ENCODE peak calls at places on chromosomes 16 and 17, in eight cellular contexts. K is prostate gland, V is stomach, N is HCT116, I is transverse colon, W is K562, O is endothelial cell of umbilical vein, Z is esophagus muscularis mucosa. M is an unnamed sample.
A peak's percentile ranks its signal among the peaks of the same experiment; 100 is the strongest.

GRCh38 chr17:4342535-4342934 is 23.9 kb downstream of the UBE2G1 start:
- DNase-seq in W (no peak), I (no peak), K (no peak), O (no peak), N (no peak), V (no peak), Z (no peak), M (no peak)

GRCh38 chr16:89043636-89044393 is 49.8 kb upstream of the ACSF3 start:
- DNase-seq in W (no peak), O (no peak), Z (no peak), V (no peak), N (no peak), K (no peak), I (no peak), M (no peak)

GRCh38 chr16:88809068-88809675 is 2.6 kb downstream of the APRT start:
- DNase-seq in O (no peak), I (no peak), Z (no peak), V (no peak), W (no peak), K (no peak), N (no peak), M (no peak)

GRCh38 chr17:33989357-33990148 is 265.5 kb upstream of the CCL2 start:
- DNase-seq in N (no peak), I (peak; percentile 70), K (no peak), V (peak; percentile 49), W (no peak), Z (peak; percentile 34), O (no peak), M (no peak)

GRCh38 chr16:65728172-65728571 is 606.3 kb upstream of the CDH11 start:
- DNase-seq in W (no peak), K (no peak), O (peak; percentile 13), I (no peak), N (no peak), V (no peak), Z (no peak), M (peak; percentile 37)

GRCh38 chr16:27402569-27402963 is 592 bp downstream of the IL21R start:
- DNase-seq in N (no peak), W (no peak), V (no peak), Z (peak; percentile 55), O (no peak), K (no peak), I (no peak), M (no peak)

GRCh38 chr17:1003972-1004768 is 7.2 kb downstream of the TIMM22 start:
- DNase-seq in W (no peak), I (no peak), K (no peak), O (peak; percentile 58), N (no peak), Z (no peak), V (peak; percentile 71), M (no peak)

GRCh38 chr17:33127706-33128105 is 136.1 kb downstream of the SPACA3 start:
- DNase-seq in I (no peak), K (no peak), O (no peak), V (no peak), Z (no peak), W (no peak), N (no peak), M (no peak)

GRCh38 chr17:15260376-15261062 is 4.6 kb downstream of the PMP22 start:
- DNase-seq in I (peak; percentile 85), W (peak; percentile 74), V (peak; percentile 84), K (peak; percentile 71), O (peak; percentile 89), N (no peak), Z (peak; percentile 97), M (peak; percentile 88)

DNA sequence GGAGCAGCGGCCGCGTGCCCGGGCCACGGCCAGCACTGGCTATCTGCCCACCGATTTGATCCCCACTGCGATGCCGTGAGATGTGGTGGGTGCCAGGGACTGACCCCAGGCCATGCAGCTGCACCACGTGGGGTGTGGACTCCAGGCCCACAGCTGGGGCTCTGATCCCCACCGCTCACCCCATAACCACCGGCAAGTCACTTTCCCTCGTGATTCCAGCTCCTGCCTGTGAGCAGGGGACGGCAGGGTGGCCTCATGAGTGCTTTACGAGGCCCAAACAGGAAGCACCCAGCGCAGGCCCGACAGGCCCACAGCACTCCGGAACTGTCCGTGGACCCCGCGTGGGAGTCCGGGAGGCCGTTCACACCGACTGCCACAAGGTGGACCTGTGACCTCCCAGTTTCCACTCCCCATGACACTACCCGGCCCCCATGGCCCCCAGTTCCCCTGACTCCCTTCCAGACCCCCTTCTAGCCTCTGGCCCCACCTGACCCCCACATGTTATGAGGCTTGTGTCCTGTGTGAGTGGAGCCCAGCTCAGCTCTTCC is 616 bp downstream of the PTX4 start:
- DNase-seq in V (no peak), K (no peak), Z (no peak), O (no peak), N (no peak), W (no peak), I (no peak), M (no peak)
- H3K4me3 ChIP-seq in V (no peak overlapping the region), K (no peak overlapping the region), Z (no peak overlapping the region), O (no peak overlapping the region), N (no peak overlapping the region), W (no peak overlapping the region), I (no peak overlapping the region), M (no peak overlapping the region)

GRCh38 chr17:81884520-81884919 is 6.9 kb downstream of the ALYREF start:
- DNase-seq in Z (no peak), V (no peak), K (no peak), W (no peak), O (no peak), N (no peak), I (no peak), M (no peak)
- TF ChIP-seq POLR2A in Z (no peak), V (no peak), K (no peak), W (no peak), O (no peak), N (no peak), I (no peak), M (no peak)

GRCh38 chr17:16443390-16444257 is 28.3 kb downstream of the TRPV2 start:
- DNase-seq in K (no peak), V (no peak), N (no peak), I (no peak), Z (no peak), O (no peak), W (no peak), M (no peak)
- TF ChIP-seq POLR2AphosphoS5 in K (no peak), V (no peak), N (peak; percentile 35), I (no peak), Z (no peak), O (peak; percentile 59), W (no peak), M (no peak)

DNA sequence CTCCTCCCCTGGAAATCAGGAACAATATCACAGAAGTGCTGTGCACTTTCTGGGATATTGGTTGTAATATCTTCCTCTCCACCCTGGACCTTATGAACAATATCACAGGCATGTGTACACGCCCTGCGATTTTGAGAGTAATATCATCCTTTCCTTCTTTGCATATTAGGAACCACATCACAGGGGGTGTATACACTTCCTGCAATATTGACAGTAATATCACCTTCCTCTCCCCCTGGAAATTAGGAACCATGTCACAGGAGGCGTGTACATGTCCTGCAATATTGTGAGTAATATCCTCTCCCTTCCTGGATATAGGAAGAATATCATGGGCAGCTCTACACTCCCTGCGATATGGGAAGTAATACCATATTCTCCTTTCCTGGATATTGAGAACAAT is 14.2 kb upstream of the TEKT5 start:
- DNase-seq in W (no peak), O (no peak), V (no peak), K (no peak), Z (no peak), N (no peak), I (no peak), M (no peak)
- H3K4me3 ChIP-seq in W (no peak overlapping the region), O (no peak overlapping the region), V (no peak overlapping the region), K (no peak overlapping the region), Z (no peak overlapping the region), N (no peak overlapping the region), I (no peak overlapping the region), M (no peak overlapping the region)

DNA sequence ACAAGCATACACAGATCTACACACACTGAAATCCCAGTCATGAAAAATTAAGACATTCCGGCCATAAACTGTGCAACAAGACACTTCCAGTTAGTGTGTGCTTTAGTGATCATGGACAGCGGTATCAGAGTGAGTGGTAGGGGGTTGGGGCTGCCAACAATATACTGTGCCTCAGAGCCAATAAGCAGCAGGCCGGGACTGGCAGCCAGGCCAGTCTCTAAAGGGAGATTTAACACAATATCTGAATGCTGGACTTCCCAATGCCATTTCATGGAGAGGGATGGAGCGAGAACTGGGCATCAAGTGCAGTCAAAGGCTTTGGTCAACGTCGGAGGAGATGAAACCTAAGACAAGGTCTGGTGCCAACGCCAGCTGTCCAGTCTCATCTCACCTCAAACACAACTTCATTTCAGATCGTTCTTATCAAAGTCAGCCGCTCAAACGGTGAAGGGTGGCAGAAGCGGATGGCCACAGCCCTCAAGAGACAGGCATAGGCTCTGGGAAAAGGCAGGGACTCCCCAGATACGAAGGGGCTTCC is 983 bp downstream of the USP32 start:
- DNase-seq in K (peak; percentile 29), I (peak; percentile 38), Z (peak; percentile 92), W (no peak), V (peak; percentile 30), O (peak; percentile 81), N (no peak), M (no peak)
- TF ChIP-seq POLR2A in K (no peak), I (no peak), Z (no peak), W (no peak), V (no peak), O (peak; percentile 35), N (no peak), M (no peak)

DNA sequence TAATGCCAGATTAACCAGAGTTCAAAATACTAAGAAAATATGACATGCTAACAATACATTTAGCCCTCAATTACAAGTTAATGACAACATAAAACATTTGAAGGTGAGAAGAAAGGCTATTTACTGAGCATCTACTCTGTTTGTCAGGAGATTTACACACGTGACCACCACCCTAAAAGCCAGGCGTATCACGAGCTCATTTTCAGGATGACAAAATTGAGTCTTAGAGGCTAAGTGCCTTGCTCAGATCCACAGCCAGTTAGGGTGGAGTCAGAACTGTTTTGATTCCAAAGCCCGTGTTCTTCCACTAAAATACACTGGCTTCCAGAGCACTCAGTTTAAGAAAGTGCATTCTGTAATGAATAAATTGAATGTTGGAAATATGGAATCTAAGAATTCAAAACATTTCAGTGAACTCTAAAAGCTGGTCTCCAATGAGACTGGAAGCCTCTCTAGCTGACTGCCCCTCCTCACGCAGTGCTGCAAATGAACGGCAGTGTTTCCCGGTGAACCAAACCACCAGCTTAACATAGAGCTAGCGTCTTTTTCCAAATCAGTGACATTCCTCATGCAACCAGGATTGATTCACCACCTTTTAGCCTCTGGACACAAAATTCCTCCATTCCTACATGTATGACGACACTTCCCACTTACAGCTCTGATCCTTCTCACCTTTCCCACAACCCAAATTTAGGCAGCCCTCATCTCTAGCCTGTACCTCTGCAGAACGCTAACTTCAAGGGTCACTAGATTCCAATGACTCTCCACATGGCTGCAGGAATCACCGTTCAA is 5.9 kb downstream of the ZDHHC7 start:
- DNase-seq in N (no peak), O (no peak), W (no peak), V (no peak), Z (no peak), I (no peak), K (no peak), M (no peak)
- TF ChIP-seq POLR2AphosphoS5 in N (no peak), O (no peak), W (no peak), V (peak; percentile 66), Z (peak; percentile 63), I (peak; percentile 4), K (peak; percentile 28), M (no peak)

M was measured in breast epithelium.